ENCODE peak calls at places on chromosomes 11 and 22, in nine cellular contexts. I is HAP-1, R is mesendoderm, C is Peyer's patch, V is tibial artery, Q is IMR-90, N is HCT116, E is lung, X is SJSA1. M is an unnamed sample. For H3K4me1, the result is how much of the 10 kb centered on the place peaks cover.

GRCh38 chr11:118565062-118565461 is 669 bp downstream of the IFT46 start:
- DNase-seq in C (no peak), R (no peak), Q (no peak), V (peak), E (no peak), I (no peak), N (no peak), X (no peak), M (peak)

GRCh38 chr11:119055901-119056300 is 1.1 kb downstream of the HYOU1 start:
- DNase-seq in R (peak), E (no peak), X (no peak), C (no peak), N (peak), V (no peak), Q (peak), I (no peak), M (peak)

GRCh38 chr11:126282361-126282741 is 542 bp upstream of the TIRAP start:
- DNase-seq in V (peak), N (no peak), Q (peak), C (peak), X (no peak), I (peak), R (peak), E (peak), M (peak)

GRCh38 chr11:299951-300735 is 817 bp upstream of the IFITM5 start:
- DNase-seq in N (no peak), E (no peak), Q (peak), V (no peak), R (peak), X (peak), I (peak), C (no peak), M (peak)

GRCh38 chr11:2675540-2675939 is 24.3 kb downstream of the KCNQ1OT1 start:
- DNase-seq in R (no peak), C (no peak), I (no peak), N (no peak), V (no peak), Q (no peak), E (no peak), X (no peak), M (peak)

GRCh38 chr11:120011836-120012235 is 126.1 kb downstream of the TRIM29 start:
- DNase-seq in R (no peak), Q (no peak), X (no peak), E (no peak), N (no peak), I (no peak), V (no peak), C (no peak), M (no peak)

GRCh38 chr11:33187851-33188722 is 26.8 kb upstream of the CSTF3 start:
- DNase-seq in X (no peak), I (peak), E (no peak), C (no peak), Q (no peak), N (no peak), V (no peak), R (no peak), M (peak)

GRCh38 chr22:30115705-30116104 is 35.4 kb downstream of the HORMAD2 start:
- DNase-seq in I (no peak), Q (peak), V (no peak), E (no peak), N (peak), X (no peak), C (no peak), R (peak), M (no peak)

GRCh38 chr11:134905966-134906955 is 494.2 kb upstream of the B3GAT1 start:
- DNase-seq in N (no peak), X (no peak), I (no peak), C (no peak), R (no peak), E (no peak), Q (no peak), V (no peak), M (no peak)

DNA sequence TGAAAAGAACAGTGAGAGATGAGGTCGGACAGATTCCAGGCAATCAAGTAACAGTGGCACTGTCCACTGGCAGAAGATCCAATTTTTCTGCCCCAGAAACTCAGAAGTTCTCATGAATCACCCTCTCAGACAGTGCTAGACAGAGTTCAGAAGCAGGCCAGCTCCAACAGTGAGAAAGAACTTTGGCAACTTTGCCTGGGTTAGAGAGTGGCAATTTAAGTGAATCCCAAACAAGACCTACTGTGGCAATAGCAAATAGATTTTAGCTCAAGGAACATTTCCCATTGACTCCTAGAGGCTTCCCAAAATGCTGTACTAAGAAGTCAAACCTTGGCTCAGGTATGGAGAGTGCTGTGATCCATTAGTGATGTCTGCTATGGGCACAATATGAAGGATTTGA is 12.3 kb downstream of the CD44 start:
- DNase-seq in E (no peak), X (no peak), Q (no peak), C (no peak), I (no peak), R (no peak), V (no peak), N (no peak), M (no peak)
- H3K4me1 ChIP-seq in E (under half), X (under half), Q (under half), C (under half), I (under half), R (under half), V (under half), N (half or more), M (under half)

DNA sequence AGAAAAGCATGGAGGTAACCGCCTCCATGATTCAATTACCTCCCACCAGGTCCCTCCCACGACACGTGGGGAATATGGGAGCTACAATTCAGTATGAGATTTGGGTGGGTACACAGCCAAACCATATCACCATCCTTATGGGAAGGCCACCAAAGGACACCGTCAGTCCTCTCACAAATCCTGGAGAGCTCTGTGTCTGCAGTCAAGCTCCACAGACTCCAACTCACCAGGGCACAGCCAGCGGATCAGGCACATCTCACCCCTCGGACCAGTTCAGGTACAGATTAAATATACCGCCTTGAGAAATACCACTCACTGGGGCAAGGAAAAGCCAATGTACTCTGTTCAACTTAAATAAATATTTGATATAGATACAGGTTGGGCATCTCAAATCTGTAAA is 100.3 kb downstream of the MICAL3 start:
- DNase-seq in V (no peak), I (no peak), N (no peak), X (no peak), R (no peak), E (no peak), C (no peak), Q (no peak), M (no peak)
- H3K4me1 ChIP-seq in V (half or more), I (under half), N (half or more), X (under half), R (under half), E (under half), C (under half), Q (under half), M (under half)

GRCh38 chr22:19962909-19963806 is 21.5 kb upstream of the TXNRD2 start:
- DNase-seq in V (no peak), E (peak), N (peak), I (no peak), Q (peak), C (no peak), R (peak), X (no peak), M (peak)
- H3K4me1 ChIP-seq in V (under half), E (under half), N (half or more), I (under half), Q (under half), C (under half), R (under half), X (under half), M (under half)

GRCh38 chr11:113082501-113082900 is 121.3 kb downstream of the NCAM1 start:
- DNase-seq in I (peak), C (no peak), R (no peak), E (no peak), X (no peak), V (no peak), N (no peak), Q (no peak), M (no peak)

GRCh38 chr11:113073290-113073953 is 112.2 kb downstream of the NCAM1 start:
- DNase-seq in R (no peak), V (no peak), X (no peak), C (no peak), I (no peak), N (no peak), E (no peak), Q (no peak), M (no peak)

DNA sequence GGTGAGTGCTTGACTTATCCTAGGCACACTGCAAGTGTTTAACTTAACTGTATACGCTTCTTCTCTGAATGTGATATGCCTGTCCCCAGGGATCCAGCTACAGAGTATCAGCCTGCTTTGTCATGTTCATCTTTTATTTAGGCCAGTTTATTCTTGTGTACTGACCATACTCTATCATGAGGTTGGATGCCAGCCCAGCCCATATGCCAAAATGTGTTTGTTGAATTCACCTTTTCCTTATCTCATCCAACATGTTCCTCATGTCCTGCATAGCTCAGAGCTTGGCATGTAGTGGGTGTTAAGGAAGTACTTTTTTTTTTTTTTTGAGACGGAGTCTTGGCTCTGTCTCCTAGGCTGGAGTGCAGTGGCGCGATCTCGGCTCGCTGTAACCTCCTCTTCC is 116.2 kb downstream of the NCAM1 start:
- DNase-seq in V (no peak), E (no peak), R (no peak), Q (no peak), C (no peak), N (no peak), X (no peak), I (no peak), M (no peak)
- H3K4me1 ChIP-seq in V (under half), E (under half), R (under half), Q (under half), C (under half), N (under half), X (under half), I (under half), M (under half)

GRCh38 chr11:13680501-13681264 is 12.2 kb downstream of the FAR1 start:
- DNase-seq in V (no peak), E (peak), R (no peak), I (no peak), C (no peak), Q (no peak), X (no peak), N (no peak), M (no peak)

GRCh38 chr11:13679768-13680167 is 11.3 kb downstream of the FAR1 start:
- DNase-seq in E (no peak), V (no peak), X (no peak), N (no peak), Q (no peak), I (no peak), R (no peak), C (no peak), M (no peak)

GRCh38 chr11:13681470-13681869 is 13.0 kb downstream of the FAR1 start:
- DNase-seq in Q (no peak), X (no peak), E (no peak), R (no peak), V (no peak), N (no peak), I (no peak), C (no peak), M (no peak)

GRCh38 chr11:13685461-13686108 is 17.1 kb downstream of the FAR1 start:
- DNase-seq in Q (peak), N (no peak), X (no peak), V (no peak), E (no peak), I (no peak), R (peak), C (no peak), M (no peak)

DNA sequence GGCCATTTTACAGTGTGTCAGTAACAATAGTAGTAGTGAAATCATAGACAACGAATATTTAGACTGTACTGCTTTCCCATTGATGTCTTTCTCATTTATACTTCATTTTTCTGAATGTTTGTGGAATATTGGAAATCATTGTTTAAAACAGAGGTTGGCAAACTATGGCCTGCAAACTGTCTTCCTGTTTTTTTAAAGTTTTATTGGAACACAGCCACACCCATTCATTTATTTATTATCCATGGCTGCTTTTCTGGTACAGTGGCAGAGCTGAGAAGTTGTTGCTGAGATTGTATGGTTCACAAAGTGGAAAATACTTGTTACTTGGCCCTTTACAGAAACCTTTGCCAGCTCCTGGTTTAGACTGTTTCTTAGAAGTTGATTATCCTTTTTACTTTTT is 13.7 kb downstream of the FAR1 start:
- DNase-seq in N (no peak), I (no peak), E (no peak), C (no peak), R (no peak), V (no peak), Q (no peak), X (no peak), M (no peak)
- H3K4me1 ChIP-seq in N (under half), I (under half), E (under half), C (under half), R (under half), V (under half), Q (under half), X (under half), M (under half)

GRCh38 chr11:64071849-64072248 is 36.1 kb downstream of the FLRT1 start:
- DNase-seq in Q (no peak), V (no peak), X (no peak), C (no peak), E (no peak), I (no peak), N (no peak), R (no peak), M (no peak)

GRCh38 chr11:64072871-64073270 is 37.1 kb downstream of the FLRT1 start:
- DNase-seq in V (no peak), Q (no peak), X (no peak), R (no peak), C (no peak), E (no peak), I (no peak), N (no peak), M (no peak)

GRCh38 chr11:64072403-64072802 is 36.7 kb downstream of the FLRT1 start:
- DNase-seq in R (no peak), V (no peak), X (no peak), C (no peak), N (no peak), I (no peak), Q (no peak), E (no peak), M (no peak)

GRCh38 chr11:64074239-64074638 is 38.5 kb downstream of the FLRT1 start:
- DNase-seq in C (no peak), X (no peak), I (no peak), E (peak), V (no peak), R (no peak), Q (no peak), N (no peak), M (no peak)

GRCh38 chr11:64073542-64073941 is 37.8 kb downstream of the FLRT1 start:
- DNase-seq in R (no peak), I (no peak), N (no peak), V (no peak), E (no peak), Q (no peak), C (no peak), X (no peak), M (no peak)
- H3K4me1 ChIP-seq in R (under half), I (under half), N (under half), V (under half), E (under half), Q (under half), C (under half), X (under half), M (under half)

M was measured in osteoblast.